ENCODE peak calls at places on chromosomes 7 and 10, in four cellular contexts. J is K562, Z is HepG2, H is WTC11. K is an unnamed sample.

GRCh38 chr10:31595992-31596391 is 277.0 kb downstream of the ZEB1 start:
- DNase-seq in H (no peak), Z (no peak), J (no peak), K (no peak)

GRCh38 chr7:66699998-66700397 is 40.5 kb upstream of the RABGEF1 start:
- DNase-seq in H (no peak), J (no peak), Z (no peak), K (no peak)

GRCh38 chr7:42262907-42263466 is 26.0 kb upstream of the GLI3 start:
- DNase-seq in Z (no peak), J (no peak), H (no peak), K (no peak)

GRCh38 chr10:132575320-132576201 is 38.0 kb downstream of the INPP5A start:
- DNase-seq in H (no peak), Z (no peak), J (no peak), K (no peak)

GRCh38 chr7:32564542-32564941 is 69.3 kb downstream of the AVL9 start:
- DNase-seq in H (no peak), J (no peak), Z (no peak), K (peak; percentile 21)

GRCh38 chr10:43731486-43731885 is 82.8 kb upstream of the ZNF32 start:
- DNase-seq in J (no peak), H (no peak), Z (no peak), K (no peak)

GRCh38 chr7:98733036-98733435 is 116.0 kb downstream of the NPTX2 start:
- DNase-seq in J (peak; percentile 90), H (peak; percentile 87), Z (peak; percentile 54), K (peak; percentile 71)

GRCh38 chr7:64907641-64908326 is 4.7 kb downstream of the ZNF273 start:
- DNase-seq in Z (peak; percentile 18), J (no peak), H (no peak), K (no peak)

GRCh38 chr10:80829562-80829961 is 291.9 kb downstream of the SH2D4B start:
- DNase-seq in J (no peak), Z (no peak), H (no peak), K (no peak)

GRCh38 chr10:97771055-97771811 is 566 bp downstream of the SFRP5 start:
- DNase-seq in Z (no peak), H (peak; percentile 64), J (no peak), K (peak; percentile 43)

GRCh38 chr7:139561-140243 is 52.7 kb upstream of the FAM20C start:
- DNase-seq in J (no peak), H (no peak), Z (no peak), K (no peak)

DNA sequence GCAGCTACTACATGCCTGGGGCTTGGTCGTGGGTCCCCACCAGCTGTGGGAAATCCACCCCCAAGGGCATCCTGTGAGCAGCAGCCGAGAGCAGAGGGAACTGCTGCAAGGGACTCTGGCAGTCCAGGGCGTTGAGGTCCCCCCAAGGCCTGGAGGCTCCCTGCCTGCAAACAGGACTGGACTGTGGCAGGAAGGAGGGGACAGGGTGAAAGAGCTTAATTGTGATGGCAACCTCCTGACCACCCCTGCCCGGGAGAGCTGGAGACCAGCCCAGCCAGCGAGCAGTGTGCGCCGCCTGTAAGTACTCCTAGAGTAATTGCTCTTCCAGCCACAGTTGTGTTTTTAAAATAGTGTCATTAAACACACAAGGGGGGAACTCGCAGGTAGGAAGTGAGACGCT is 111.2 kb downstream of the EBF3 start:
- DNase-seq in Z (no peak), H (no peak), J (no peak), K (no peak)
- TF ChIP-seq HMGXB4 in Z (no peak), H (no peak), J (no peak), K (no peak)

GRCh38 chr10:84247496-84247895 is 2.6 kb downstream of the RGR start:
- DNase-seq in Z (no peak), H (no peak), J (no peak), K (no peak)

GRCh38 chr10:84243759-84244158 is 1.1 kb upstream of the RGR start:
- DNase-seq in J (no peak), Z (no peak), H (no peak), K (no peak)

GRCh38 chr10:84241185-84241790 is at the start of gene LRIT1:
- DNase-seq in H (no peak), Z (no peak), J (no peak), K (no peak)

GRCh38 chr10:84248794-84249193 is 3.9 kb downstream of the RGR start:
- DNase-seq in Z (no peak), J (no peak), H (no peak), K (no peak)

GRCh38 chr10:84244651-84245270 is at the start of gene RGR:
- DNase-seq in J (no peak), Z (peak; percentile 75), H (no peak), K (no peak)
- TF ChIP-seq HMGXB4 in J (no peak), Z (no peak), H (no peak), K (no peak)

GRCh38 chr7:121961491-121961890 is 88.5 kb downstream of the PTPRZ1 start:
- DNase-seq in H (no peak), J (no peak), Z (no peak), K (no peak)
- TF ChIP-seq HMGXB4 in H (no peak), J (no peak), Z (no peak), K (no peak)

DNA sequence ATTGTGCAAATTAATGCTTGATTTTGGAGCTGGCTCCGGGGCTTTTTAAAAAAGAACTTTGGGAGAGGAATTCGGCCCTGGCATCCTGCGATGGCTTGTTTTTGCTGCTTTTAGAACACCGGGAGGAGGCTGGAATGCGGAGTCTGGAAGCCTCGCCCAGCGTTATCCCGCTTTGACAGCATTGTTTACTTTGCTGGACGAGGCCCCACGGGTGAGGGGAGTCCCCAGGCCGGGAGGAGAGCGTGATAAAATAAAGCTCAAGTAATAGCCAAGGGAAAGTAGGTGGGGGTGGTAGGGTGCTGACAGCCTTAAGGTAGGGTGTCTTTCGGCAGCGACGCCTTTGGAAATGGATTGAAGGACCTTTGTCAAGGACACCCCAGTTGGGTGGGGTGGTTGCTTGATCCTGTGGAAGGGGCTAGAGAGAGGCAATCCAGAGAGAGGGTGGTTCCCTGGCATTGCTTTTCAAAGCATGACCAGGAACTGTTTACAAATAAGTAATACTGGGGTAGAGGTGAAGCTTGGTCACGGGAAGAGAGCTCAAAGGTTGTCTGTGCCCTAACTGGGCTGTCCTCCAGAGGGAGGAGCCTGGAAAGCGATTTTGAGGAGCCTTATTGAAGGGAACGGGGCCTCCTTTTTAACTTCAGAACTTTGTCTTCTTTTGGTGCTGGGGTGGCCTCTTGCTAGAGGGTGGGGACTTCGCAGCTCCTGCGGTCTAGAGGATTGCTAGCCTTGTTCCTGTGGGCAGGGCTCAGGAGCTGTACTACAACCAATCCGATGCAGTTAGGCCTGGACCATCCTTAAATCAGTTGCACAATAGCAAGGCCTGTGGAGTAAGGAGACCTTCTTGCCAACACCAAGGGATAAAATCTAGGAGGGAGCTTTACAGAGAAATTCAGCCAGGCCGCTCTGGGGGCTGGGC is 1.2 kb downstream of the EIF4EBP2 start:
- DNase-seq in H (peak; percentile 26), Z (peak; percentile 83), J (peak; percentile 45), K (peak; percentile 40)
- TF ChIP-seq HMGXB4 in H (no peak), Z (no peak), J (no peak), K (no peak)

GRCh38 chr7:108330237-108330636 is 126.0 kb downstream of the NRCAM start:
- DNase-seq in Z (no peak), H (no peak), J (no peak), K (no peak)

GRCh38 chr7:108327353-108327752 is 128.9 kb downstream of the NRCAM start:
- DNase-seq in H (no peak), Z (no peak), J (no peak), K (no peak)

GRCh38 chr7:108329514-108329913 is 126.7 kb downstream of the NRCAM start:
- DNase-seq in J (no peak), H (no peak), Z (no peak), K (no peak)

GRCh38 chr7:108326938-108327337 is 129.3 kb downstream of the NRCAM start:
- DNase-seq in Z (no peak), H (no peak), J (no peak), K (no peak)

GRCh38 chr7:108328174-108328651 is 128.0 kb downstream of the NRCAM start:
- DNase-seq in J (no peak), Z (no peak), H (no peak), K (no peak)
- TF ChIP-seq HMGXB4 in J (no peak), Z (no peak), H (no peak), K (no peak)

DNA sequence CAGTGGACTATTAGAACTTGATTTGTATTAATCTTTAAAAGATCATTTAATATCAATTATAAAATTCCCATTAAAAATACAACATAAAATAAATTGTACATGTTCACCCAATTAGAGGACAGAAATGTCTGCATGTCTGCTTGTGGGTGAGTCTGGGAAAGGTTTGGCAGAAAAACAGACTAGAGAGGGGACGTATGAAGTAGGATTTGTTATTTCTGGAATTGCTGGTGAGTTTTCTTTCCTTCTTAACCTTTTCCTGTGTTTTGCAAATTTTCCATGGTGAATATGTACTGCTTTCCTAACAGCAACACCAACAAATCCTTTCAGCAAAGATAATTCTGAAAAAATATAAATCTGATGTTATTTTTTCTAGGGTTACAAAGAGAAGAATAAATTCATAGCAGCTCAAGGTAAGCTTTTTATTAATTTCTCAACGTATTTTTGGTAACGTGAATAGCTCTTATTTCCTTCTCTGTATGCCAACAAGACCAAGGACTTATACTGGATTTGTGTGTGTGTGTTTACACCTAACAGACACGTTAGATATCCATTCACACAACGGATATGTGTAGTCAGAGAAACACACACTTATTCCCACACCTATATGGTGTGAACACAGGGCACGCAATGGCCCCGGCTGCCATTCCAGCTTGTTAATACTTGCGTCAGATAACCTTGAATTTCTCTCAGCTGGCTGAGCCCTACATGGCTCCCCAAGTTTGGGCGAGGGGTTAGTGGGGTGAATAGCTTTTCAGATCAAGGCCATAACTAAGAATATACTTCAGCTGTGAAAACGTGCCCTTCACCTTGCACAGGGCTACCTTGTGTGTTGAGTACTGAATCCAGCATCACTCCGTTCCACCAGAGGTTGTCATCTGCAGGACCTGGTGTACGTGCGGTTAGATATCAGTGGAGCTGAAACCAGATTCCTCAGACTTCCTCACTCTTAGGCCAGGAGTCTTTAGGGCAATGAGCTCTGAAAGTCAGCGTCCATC is 64.6 kb downstream of the MKI67 start:
- DNase-seq in H (no peak), Z (no peak), J (no peak), K (no peak)
- TF ChIP-seq HMGXB4 in H (no peak), Z (no peak), J (no peak), K (no peak)

GRCh38 chr7:13115157-13115772 is 427.8 kb downstream of the ARL4A start:
- DNase-seq in Z (no peak), J (no peak), H (no peak), K (no peak)
- TF ChIP-seq HMGXB4 in Z (no peak), J (no peak), H (no peak), K (no peak)